ENCODE peak calls at places on chromosomes 12 and 14, in six cellular contexts. U is fibroblast of the aortic adventitia, Z is left lung, F is astrocyte of the spinal cord, H is ovary, G is mucosa of descending colon. M is an unnamed sample.

GRCh38 chr12:46374286-46374685 is 1.7 kb upstream of the SLC38A2 start:
- DNase-seq in U (no peak), Z (no peak), F (no peak), H (no peak), G (no peak), M (no peak)

GRCh38 chr12:57126561-57126960 is 1.7 kb upstream of the LRP1 start:
- DNase-seq in U (no peak), Z (no peak), F (no peak), H (no peak), G (no peak), M (no peak)

GRCh38 chr14:55130194-55130550 is 1.1 kb downstream of the LGALS3 start:
- DNase-seq in U (peak; percentile 45), Z (no peak), F (no peak), H (no peak), G (no peak), M (no peak)

GRCh38 chr12:132619301-132620112 is 931 bp downstream of the P2RX2 start:
- DNase-seq in U (no peak), Z (peak; percentile 72), F (no peak), H (no peak), G (peak; percentile 20), M (no peak)

GRCh38 chr14:57391609-57392195 is 1.3 kb downstream of the NAA30 start:
- DNase-seq in U (peak; percentile 26), Z (no peak), F (peak; percentile 9), H (no peak), G (no peak), M (no peak)

GRCh38 chr12:132173135-132174014 is 29.1 kb downstream of the NOC4L start:
- DNase-seq in U (no peak), Z (peak; percentile 54), F (no peak), H (peak; percentile 9), G (peak; percentile 14), M (no peak)

GRCh38 chr12:89663577-89664357 is 44.9 kb downstream of the ATP2B1 start:
- DNase-seq in U (peak; percentile 65), Z (no peak), F (peak; percentile 23), H (no peak), G (no peak), M (no peak)

GRCh38 chr12:110934093-110934852 is 13.9 kb upstream of the MYL2 start:
- DNase-seq in U (peak; percentile 27), Z (no peak), F (no peak), H (no peak), G (no peak), M (no peak)

GRCh38 chr14:89428556-89429196 is 11.6 kb upstream of the FOXN3 start:
- DNase-seq in U (peak; percentile 31), Z (no peak), F (peak; percentile 47), H (peak; percentile 55), G (no peak), M (no peak)

GRCh38 chr14:96129128-96129736 is 75.4 kb upstream of the BDKRB2 start:
- DNase-seq in U (no peak), Z (no peak), F (no peak), H (no peak), G (no peak), M (no peak)

GRCh38 chr12:41361791-41362190 is 173.7 kb downstream of the PDZRN4 start:
- DNase-seq in U (no peak), Z (no peak), F (no peak), H (no peak), G (no peak), M (no peak)

GRCh38 chr14:69571879-69572633 is 2.6 kb downstream of the CCDC177 start:
- DNase-seq in U (no peak), Z (peak; percentile 76), F (no peak), H (peak; percentile 45), G (peak; percentile 59), M (no peak)

DNA sequence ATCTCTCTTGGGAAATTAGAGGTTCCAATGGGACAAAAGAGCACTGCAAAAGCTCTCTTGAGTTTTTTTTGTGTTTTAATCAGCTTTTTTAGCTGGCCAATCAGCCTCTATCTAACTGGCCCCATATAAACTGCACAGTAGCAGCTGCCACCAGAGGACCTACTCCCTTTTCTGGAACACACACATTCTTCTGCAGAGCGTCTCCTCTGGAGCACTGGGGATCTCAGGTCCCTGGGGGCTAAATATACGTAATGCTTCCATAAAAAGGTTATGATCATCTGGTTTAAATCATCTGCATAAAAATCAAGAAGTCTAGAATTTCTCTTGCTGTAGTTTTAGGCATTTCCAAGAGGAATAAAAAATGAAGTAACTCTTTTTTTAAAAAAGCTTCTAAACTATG is 32.3 kb downstream of the TSPAN8 start:
- DNase-seq in U (peak; percentile 60), Z (no peak), F (no peak), H (no peak), G (no peak), M (no peak)
- TF ChIP-seq CTCF in U (no peak), Z (no peak), F (no peak), H (no peak), G (no peak), M (no peak)

GRCh38 chr14:75307700-75308379 is 29.2 kb downstream of the FOS start:
- DNase-seq in U (peak; percentile 87), Z (peak; percentile 91), F (peak; percentile 80), H (peak; percentile 93), G (peak; percentile 89), M (peak; percentile 70)
- TF ChIP-seq CTCF in U (peak; percentile 95), Z (peak; percentile 95), F (peak; percentile 95), H (peak; percentile 79), G (peak; percentile 79), M (peak; percentile 87)

GRCh38 chr12:53996188-53996885 is 3.6 kb upstream of the HOXC9 start:
- DNase-seq in U (no peak), Z (peak; percentile 71), F (no peak), H (no peak), G (no peak), M (no peak)
- TF ChIP-seq CTCF in U (no peak), Z (no peak), F (no peak), H (no peak), G (no peak), M (no peak)

GRCh38 chr14:39451811-39452210 is 19.6 kb upstream of the FBXO33 start:
- DNase-seq in U (no peak), Z (no peak), F (no peak), H (no peak), G (no peak), M (no peak)
- TF ChIP-seq CTCF in U (no peak), Z (no peak), F (no peak), H (no peak), G (no peak), M (no peak)

GRCh38 chr12:98042668-98043067 is 472.7 kb upstream of the TMPO start:
- DNase-seq in U (no peak), Z (no peak), F (no peak), H (no peak), G (no peak), M (no peak)

GRCh38 chr12:98037401-98038140 is 477.8 kb upstream of the TMPO start:
- DNase-seq in U (no peak), Z (no peak), F (no peak), H (no peak), G (no peak), M (no peak)
- TF ChIP-seq CTCF in U (no peak), Z (no peak), F (no peak), H (no peak), G (no peak), M (no peak)

GRCh38 chr12:31600252-31600651 is 9.3 kb upstream of the DENND5B start:
- DNase-seq in U (no peak), Z (no peak), F (no peak), H (no peak), G (no peak), M (no peak)
- TF ChIP-seq CTCF in U (no peak), Z (no peak), F (no peak), H (no peak), G (no peak), M (no peak)

DNA sequence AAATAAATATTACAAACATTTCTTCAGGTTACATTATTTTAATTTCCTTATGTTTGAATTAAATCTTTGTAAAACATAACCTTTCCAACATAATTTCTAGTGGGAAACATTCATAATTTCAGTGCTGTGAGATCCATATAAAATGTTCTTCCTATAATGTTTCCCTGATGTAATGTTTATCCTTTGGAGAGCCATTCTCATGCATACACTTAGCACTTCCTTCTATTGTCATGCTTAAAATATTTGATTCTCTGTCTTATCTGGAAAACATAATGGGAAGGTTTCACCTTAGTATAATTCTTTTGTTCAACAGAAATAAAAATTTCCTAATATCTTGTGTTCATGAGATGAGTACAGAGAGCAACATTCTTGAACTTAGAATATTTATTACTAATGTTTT is 472.5 kb downstream of the ADAMTS20 start:
- DNase-seq in U (no peak), Z (no peak), F (no peak), H (no peak), G (no peak), M (no peak)
- TF ChIP-seq CTCF in U (no peak), Z (no peak), F (no peak), H (no peak), G (no peak), M (no peak)

GRCh38 chr14:29800961-29801360 is 126.7 kb downstream of the PRKD1 start:
- DNase-seq in U (no peak), Z (no peak), F (no peak), H (no peak), G (no peak), M (no peak)
- TF ChIP-seq CTCF in U (peak; percentile 38), Z (no peak), F (peak; percentile 29), H (no peak), G (no peak), M (no peak)

M was measured in CD14-positive monocyte.